ENCODE peak calls at places on chromosomes 2 and 18, in six cellular contexts. R is OCI-LY7, U is ovary, L is stomach, W is left ventricle myocardium inferior, Z is BJ. S is an unnamed sample.
A peak's percentile ranks its signal among the peaks of the same experiment; 100 is the strongest.

GRCh38 chr2:84041494-84041893 is 417.6 kb downstream of the SUCLG1 start:
- DNase-seq in Z (no peak), L (no peak), U (no peak), R (no peak), W (no peak), S (no peak)

GRCh38 chr18:58490238-58490637 is 138.7 kb downstream of the ALPK2 start:
- DNase-seq in L (no peak), U (no peak), R (no peak), W (no peak), Z (no peak), S (no peak)

GRCh38 chr2:97740590-97741182 is 27.3 kb downstream of the ZAP70 start:
- DNase-seq in Z (no peak), W (peak; percentile 29), L (peak; percentile 52), R (peak; percentile 63), U (no peak), S (peak; percentile 29)

GRCh38 chr2:214471382-214471781 is 60.5 kb downstream of the VWC2L start:
- DNase-seq in Z (no peak), U (no peak), W (no peak), R (no peak), L (no peak), S (no peak)

GRCh38 chr2:98730851-98731708 is at the start of gene MGAT4A:
- DNase-seq in L (peak; percentile 82), R (peak; percentile 72), U (peak; percentile 70), Z (no peak), W (peak; percentile 86), S (peak; percentile 18)

GRCh38 chr2:188333751-188334524 is 42.3 kb downstream of the GULP1 start:
- DNase-seq in L (peak; percentile 26), R (no peak), Z (no peak), W (peak; percentile 26), U (no peak), S (no peak)

GRCh38 chr2:73965053-73965452 is 19.7 kb upstream of the TET3 start:
- DNase-seq in Z (no peak), U (no peak), W (no peak), L (no peak), R (no peak), S (no peak)

GRCh38 chr2:10914272-10914693 is 2.5 kb downstream of the KCNF1 start:
- DNase-seq in R (no peak), U (no peak), Z (no peak), L (no peak), W (no peak), S (no peak)

GRCh38 chr18:43785145-43785544 is 507.9 kb upstream of the SYT4 start:
- DNase-seq in Z (no peak), W (no peak), U (no peak), R (no peak), L (no peak), S (no peak)

GRCh38 chr2:23273786-23274185 is 111.2 kb upstream of the KLHL29 start:
- DNase-seq in W (no peak), Z (no peak), L (no peak), R (no peak), U (no peak), S (no peak)

GRCh38 chr2:200305797-200306718 is at the start of gene SPATS2L:
- DNase-seq in U (peak; percentile 83), L (peak; percentile 69), W (peak; percentile 86), R (peak; percentile 34), Z (peak; percentile 49), S (peak; percentile 88)

GRCh38 chr2:14423145-14423906 is 209.2 kb upstream of the LRATD1 start:
- DNase-seq in R (no peak), L (no peak), Z (no peak), W (no peak), U (no peak), S (no peak)

GRCh38 chr2:81672923-81673322 is 1368.4 kb upstream of the LRRTM1 start:
- DNase-seq in W (no peak), U (no peak), Z (no peak), R (no peak), L (no peak), S (no peak)

DNA sequence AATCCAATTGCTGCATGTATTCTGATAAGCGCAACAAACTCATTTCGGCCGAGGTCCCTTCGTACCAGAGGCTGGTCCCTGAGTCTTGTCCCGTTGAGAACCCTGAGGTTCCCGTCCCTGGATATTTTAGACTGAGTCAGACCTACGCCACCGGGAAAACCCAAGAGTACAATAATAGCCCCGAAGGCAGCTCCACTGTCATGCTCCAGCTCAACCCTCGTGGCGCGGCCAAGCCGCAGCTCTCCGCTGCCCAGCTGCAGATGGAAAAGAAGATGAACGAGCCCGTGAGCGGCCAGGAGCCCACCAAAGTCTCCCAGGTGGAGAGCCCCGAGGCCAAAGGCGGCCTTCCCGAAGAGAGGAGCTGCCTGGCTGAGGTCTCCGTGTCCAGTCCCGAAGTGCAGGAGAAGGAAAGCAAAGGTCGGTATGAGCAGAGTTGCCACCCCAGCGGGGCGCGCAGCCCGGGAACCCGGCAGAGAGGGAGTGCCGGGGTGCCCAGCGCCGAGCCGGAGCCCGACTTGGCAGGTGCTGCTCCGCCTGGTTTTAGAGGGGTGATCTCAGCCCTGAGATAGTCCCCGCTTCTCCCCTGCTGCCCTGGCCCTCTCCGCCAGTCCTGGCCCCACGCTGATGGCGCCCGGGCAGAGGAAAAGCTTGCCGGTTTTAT is 714 bp downstream of the HOXD10 start:
- DNase-seq in L (no peak), W (no peak), Z (no peak), U (no peak), R (no peak), S (peak; percentile 25)
- H3K4me3 ChIP-seq in L (no peak overlapping the region), W (no peak overlapping the region), Z (no peak overlapping the region), U (peak overlapping the region; percentile 43), R (no peak overlapping the region), S (peak overlapping the region; percentile 58)

GRCh38 chr2:39515897-39516346 is 78.8 kb upstream of the MAP4K3 start:
- DNase-seq in Z (no peak), U (no peak), R (no peak), W (no peak), L (no peak), S (no peak)

GRCh38 chr2:39515273-39515896 is 78.3 kb upstream of the MAP4K3 start:
- DNase-seq in Z (no peak), R (no peak), U (no peak), W (no peak), L (no peak), S (no peak)

GRCh38 chr2:39517102-39517436 is 80.0 kb upstream of the MAP4K3 start:
- DNase-seq in R (no peak), U (no peak), L (no peak), Z (no peak), W (no peak), S (no peak)

GRCh38 chr2:39517622-39518021 is 80.5 kb upstream of the MAP4K3 start:
- DNase-seq in W (no peak), Z (no peak), L (no peak), R (no peak), U (no peak), S (no peak)

DNA sequence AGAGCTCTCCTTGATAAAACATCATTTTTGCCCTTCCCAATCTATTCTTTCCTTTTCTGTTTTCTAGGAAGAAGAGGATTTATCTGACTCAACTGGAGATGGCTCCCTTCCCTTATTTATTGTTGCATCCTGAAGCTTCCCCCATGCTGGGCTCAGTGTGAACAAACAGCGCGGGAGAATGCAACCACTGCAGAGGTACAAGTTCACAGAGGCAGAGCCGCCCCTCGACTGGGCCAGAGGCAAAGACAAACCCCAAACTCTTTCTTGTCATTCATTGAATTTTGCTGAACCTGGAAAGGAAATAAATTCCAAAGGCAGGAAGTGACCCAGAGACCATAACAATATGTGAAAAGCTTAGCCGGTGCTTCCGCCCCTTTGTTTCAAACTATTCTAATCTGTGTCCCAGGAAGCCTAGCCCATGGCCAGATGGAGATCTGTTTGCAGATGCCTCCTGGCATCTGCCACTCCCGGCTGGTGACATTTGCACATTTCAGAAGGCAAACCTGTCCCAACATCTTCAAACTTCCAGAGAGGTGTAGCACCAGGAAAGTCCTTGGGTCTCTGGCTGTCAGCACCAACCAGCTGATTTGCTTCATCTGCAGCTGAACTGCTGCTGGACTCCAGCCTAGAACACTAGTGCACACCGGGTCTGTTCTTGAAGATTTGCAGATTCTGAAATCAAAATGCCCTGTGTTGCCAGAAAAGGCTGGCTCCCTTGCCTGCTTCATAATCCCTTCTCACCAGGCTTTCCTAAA is 79.4 kb upstream of the MAP4K3 start:
- DNase-seq in L (peak; percentile 47), W (peak; percentile 55), Z (no peak), U (no peak), R (no peak), S (peak; percentile 76)
- TF ChIP-seq CTCF in L (no peak), W (peak; percentile 28), Z (no peak), U (no peak), R (no peak), S (no peak)

DNA sequence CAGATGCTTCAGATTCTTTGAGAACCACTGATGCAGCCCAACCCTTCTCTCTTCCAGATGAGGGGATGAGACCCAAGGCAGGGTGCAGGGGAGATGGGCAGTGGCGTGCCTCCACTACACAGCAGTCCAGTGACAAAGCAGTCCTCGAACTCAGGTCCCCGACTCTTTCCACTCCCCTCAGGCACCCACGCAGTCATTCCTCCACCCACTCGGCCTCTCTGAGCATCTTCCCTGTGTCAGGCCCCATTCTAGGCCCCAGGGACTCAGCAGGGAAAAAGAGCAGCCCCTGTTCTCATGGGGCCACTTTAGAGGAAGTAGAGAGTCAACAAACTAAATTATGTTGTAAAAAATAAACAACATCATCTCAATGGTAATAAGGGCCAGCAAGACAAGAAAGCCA is 15.2 kb downstream of the KCNK3 start:
- DNase-seq in R (no peak), Z (no peak), W (no peak), L (no peak), U (no peak), S (no peak)
- H3K4me3 ChIP-seq in R (no peak overlapping the region), Z (no peak overlapping the region), W (no peak overlapping the region), L (no peak overlapping the region), U (no peak overlapping the region), S (no peak overlapping the region)

GRCh38 chr2:167187910-167188595 is 299.8 kb downstream of the XIRP2 start:
- DNase-seq in W (no peak), R (no peak), U (no peak), Z (no peak), L (no peak), S (no peak)

GRCh38 chr2:167190053-167190452 is 301.8 kb downstream of the XIRP2 start:
- DNase-seq in W (peak; percentile 19), Z (no peak), U (no peak), L (peak; percentile 58), R (no peak), S (no peak)

GRCh38 chr2:167192833-167193232 is 304.6 kb downstream of the XIRP2 start:
- DNase-seq in L (no peak), R (no peak), Z (peak; percentile 64), W (no peak), U (no peak), S (no peak)

GRCh38 chr2:167188596-167188967 is 300.3 kb downstream of the XIRP2 start:
- DNase-seq in U (no peak), W (no peak), Z (no peak), L (no peak), R (no peak), S (no peak)

GRCh38 chr2:167191588-167191987 is 303.3 kb downstream of the XIRP2 start:
- DNase-seq in U (no peak), Z (no peak), W (no peak), R (no peak), L (no peak), S (no peak)
- TF ChIP-seq CTCF in U (no peak), Z (no peak), W (no peak), R (no peak), L (no peak), S (no peak)